ENCODE peak calls at places on chromosome X, in four cellular contexts. T, V, H and O are unnamed samples.

GRCh38 chrX:148813422-148813821 is 313.0 kb downstream of the AFF2 start:
- DNase-seq in T (no peak), V (no peak), H (no peak), O (no peak)

GRCh38 chrX:124726881-124727280 is 380.5 kb downstream of the SH2D1A start:
- DNase-seq in T (no peak), V (no peak), H (no peak), O (no peak)

GRCh38 chrX:119062750-119063374 is 9.9 kb upstream of the CT47C1 start:
- DNase-seq in T (no peak), V (no peak), H (no peak), O (no peak)

GRCh38 chrX:106168107-106168506 is at the start of gene PWWP3B:
- DNase-seq in T (no peak), V (no peak), H (peak), O (no peak)

GRCh38 chrX:44903107-44903506 is 30.1 kb downstream of the KDM6A start:
- DNase-seq in T (no peak), V (no peak), H (no peak), O (no peak)

GRCh38 chrX:2360731-2361130 is 140.0 kb downstream of the DHRSX start:
- DNase-seq in T (no peak), V (no peak), H (no peak), O (no peak)

GRCh38 chrX:39950035-39950688 is 147.6 kb downstream of the BCOR start:
- DNase-seq in T (no peak), V (no peak), H (no peak), O (no peak)

GRCh38 chrX:18596096-18596495 is 75.8 kb downstream of the RS1 start:
- DNase-seq in T (no peak), V (no peak), H (peak), O (no peak)

GRCh38 chrX:45553417-45553816 is 352.7 kb upstream of the DIPK2B start:
- DNase-seq in T (no peak), V (no peak), H (no peak), O (no peak)

GRCh38 chrX:105894721-105895120 is 72.4 kb downstream of the NRK start:
- DNase-seq in T (no peak), V (no peak), H (no peak), O (no peak)

GRCh38 chrX:115892787-115893671 is 277.5 kb upstream of the AGTR2 start:
- DNase-seq in T (peak), V (no peak), H (peak), O (peak)

GRCh38 chrX:150569155-150569477 is 695 bp downstream of the MTM1 start:
- DNase-seq in T (peak), V (no peak), H (peak), O (no peak)

GRCh38 chrX:64842492-64842891 is 133.8 kb downstream of the ZC4H2 start:
- DNase-seq in T (peak), V (no peak), H (no peak), O (peak)

GRCh38 chrX:27878862-27879261 is 71.1 kb downstream of the MAGEB10 start:
- DNase-seq in T (no peak), V (no peak), H (no peak), O (no peak)

GRCh38 chrX:136759968-136760367 is 20.8 kb downstream of the ARHGEF6 start:
- DNase-seq in T (no peak), V (no peak), H (no peak), O (peak)

GRCh38 chrX:12721042-12721441 is 70.2 kb upstream of the PRPS2 start:
- DNase-seq in T (no peak), V (no peak), H (no peak), O (no peak)

GRCh38 chrX:11480626-11481025 is 185.1 kb downstream of the ARHGAP6 start:
- DNase-seq in T (no peak), V (no peak), H (no peak), O (no peak)

GRCh38 chrX:40897768-40898167 is 162.4 kb upstream of the MED14 start:
- DNase-seq in T (no peak), V (no peak), H (no peak), O (no peak)

GRCh38 chrX:134512566-134512965 is 52.6 kb downstream of the HPRT1 start:
- DNase-seq in T (no peak), V (no peak), H (no peak), O (no peak)

GRCh38 chrX:13033193-13033592 is 11.2 kb downstream of the FAM9C start:
- DNase-seq in T (no peak), V (no peak), H (no peak), O (no peak)

GRCh38 chrX:131783555-131784338 is 239.4 kb upstream of the STK26 start:
- DNase-seq in T (no peak), V (no peak), H (peak), O (peak)

GRCh38 chrX:106897259-106897658 is 5.9 kb downstream of the RIPPLY1 start:
- DNase-seq in T (no peak), V (no peak), H (no peak), O (no peak)